ENCODE peak calls at places on chromosome 15, in six cellular contexts. T is PC-3, K is Peyer's patch, Z is suprapubic skin, D is hepatocyte, F is GM23338. A is an unnamed sample.
A peak's percentile ranks its signal among the peaks of the same experiment; 100 is the strongest.

GRCh38 chr15:69509131-69509530 is 56.5 kb downstream of the RPLP1 start:
- DNase-seq in F (no peak), T (peak; percentile 12), Z (peak; percentile 26), K (no peak), D (no peak), A (no peak)

GRCh38 chr15:92316586-92317295 is 76.9 kb upstream of the ST8SIA2 start:
- DNase-seq in T (no peak), K (no peak), Z (no peak), D (no peak), F (peak; percentile 35), A (no peak)

GRCh38 chr15:62462268-62462667 is 297.2 kb upstream of the C2CD4B start:
- DNase-seq in Z (no peak), F (no peak), T (no peak), K (no peak), D (no peak), A (no peak)

GRCh38 chr15:79133309-79133708 is 42.7 kb upstream of the RASGRF1 start:
- DNase-seq in D (no peak), T (no peak), Z (no peak), F (no peak), K (no peak), A (no peak)

GRCh38 chr15:48650931-48651330 is 5.4 kb upstream of the FBN1 start:
- DNase-seq in K (no peak), T (no peak), D (no peak), Z (no peak), F (no peak), A (no peak)

GRCh38 chr15:85314653-85315052 is 65.8 kb upstream of the AKAP13 start:
- DNase-seq in K (no peak), T (no peak), D (no peak), F (no peak), Z (no peak), A (no peak)

GRCh38 chr15:92693922-92694331 is 38.4 kb upstream of the FAM174B start:
- DNase-seq in D (peak; percentile 43), F (peak; percentile 91), K (no peak), Z (no peak), T (peak; percentile 49), A (no peak)

GRCh38 chr15:87764461-87765236 is 491.9 kb downstream of the NTRK3 start:
- DNase-seq in K (no peak), T (peak; percentile 41), F (peak; percentile 22), D (no peak), Z (no peak), A (no peak)

GRCh38 chr15:99146661-99147060 is 41.8 kb downstream of the SYNM start:
- DNase-seq in F (no peak), K (no peak), D (no peak), Z (peak; percentile 59), T (no peak), A (no peak)

GRCh38 chr15:64521726-64522164 is 61.4 kb downstream of the ZNF609 start:
- DNase-seq in F (peak; percentile 66), T (peak; percentile 72), D (peak; percentile 38), Z (no peak), K (no peak), A (no peak)

GRCh38 chr15:68706256-68706655 is 114.4 kb downstream of the ANP32A start:
- DNase-seq in Z (no peak), F (no peak), T (no peak), K (no peak), D (no peak), A (no peak)

GRCh38 chr15:92968926-92969664 is 69.0 kb downstream of the CHD2 start:
- DNase-seq in Z (no peak), K (no peak), T (no peak), F (no peak), D (no peak), A (no peak)

GRCh38 chr15:96448923-96449322 is 118.4 kb downstream of the NR2F2 start:
- DNase-seq in D (no peak), T (no peak), K (no peak), F (no peak), Z (no peak), A (no peak)

GRCh38 chr15:83030021-83030420 is 18.6 kb upstream of the C15orf40 start:
- DNase-seq in Z (no peak), T (no peak), F (peak; percentile 22), D (no peak), K (no peak), A (no peak)

GRCh38 chr15:88917764-88918163 is 4.6 kb upstream of the MFGE8 start:
- DNase-seq in T (peak; percentile 20), F (no peak), Z (no peak), D (no peak), K (no peak), A (no peak)

GRCh38 chr15:59191855-59192237 is 14.8 kb upstream of the LDHAL6B start:
- DNase-seq in D (peak; percentile 65), K (no peak), Z (no peak), F (no peak), T (peak; percentile 96), A (no peak)

GRCh38 chr15:96362759-96363678 is 32.5 kb downstream of the NR2F2 start:
- DNase-seq in Z (no peak), T (no peak), F (peak; percentile 83), K (no peak), D (no peak), A (no peak)

GRCh38 chr15:64640146-64640868 is 135.1 kb downstream of the RBPMS2 start:
- DNase-seq in Z (no peak), F (no peak), T (no peak), K (no peak), D (peak; percentile 23), A (no peak)

GRCh38 chr15:51765751-51766150 is 14.4 kb downstream of the TMOD2 start:
- DNase-seq in K (no peak), Z (no peak), T (no peak), D (no peak), F (no peak), A (no peak)

DNA sequence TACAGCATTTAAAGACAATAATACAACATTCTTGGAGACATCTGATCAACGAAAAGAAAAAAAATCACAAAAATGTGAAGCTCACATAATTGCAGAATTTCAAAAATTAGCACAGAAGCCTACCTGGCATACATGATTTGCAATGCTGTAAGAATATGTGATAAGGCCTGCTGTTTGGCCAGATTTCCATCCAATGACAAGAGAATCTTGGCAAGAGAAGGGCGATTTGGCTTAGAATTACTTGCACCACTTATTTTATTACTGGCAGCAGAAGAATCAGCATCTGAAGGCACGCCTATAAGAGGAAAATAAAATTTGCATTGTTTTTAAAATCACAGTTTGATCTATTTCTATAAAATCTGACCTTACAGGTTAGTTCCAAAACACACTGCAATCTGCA is 70.2 kb upstream of the OCA2 start:
- DNase-seq in K (no peak), Z (no peak), D (no peak), T (no peak), F (no peak), A (no peak)
- H3K4me3 ChIP-seq in K (no peak overlapping the region), Z (no peak overlapping the region), D (no peak overlapping the region), T (no peak overlapping the region), F (no peak overlapping the region), A (no peak overlapping the region)

GRCh38 chr15:101242999-101243336 is 8.9 kb downstream of the CHSY1 start:
- DNase-seq in F (no peak), T (no peak), K (no peak), Z (no peak), D (no peak), A (no peak)
- H3K4me1 ChIP-seq in F (peaks cover 58% of the 10 kb centered on the region), T (no peaks in the 10 kb centered on the region), K (peaks cover 11% of the 10 kb centered on the region), Z (peaks cover 80% of the 10 kb centered on the region), D (peaks cover 24% of the 10 kb centered on the region), A (peaks cover 20% of the 10 kb centered on the region)

DNA sequence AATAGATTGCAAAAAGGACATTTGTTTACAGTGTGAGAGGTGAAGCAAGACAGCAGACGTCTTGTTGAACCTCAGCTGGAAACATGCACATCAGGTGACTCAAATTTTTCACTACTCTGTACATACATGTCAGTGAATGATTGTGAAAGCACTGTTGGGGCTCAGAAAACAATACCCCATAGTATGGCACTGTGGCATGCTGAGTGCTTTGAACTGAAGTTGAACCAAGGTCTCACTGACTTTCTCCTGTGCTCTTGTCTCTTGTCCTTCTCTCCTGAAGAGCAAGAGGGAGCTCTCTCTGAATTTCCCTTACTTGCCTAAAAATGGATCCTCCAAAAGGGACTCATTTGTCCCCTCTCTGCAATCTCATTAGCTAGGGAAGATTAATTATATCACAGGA is 24.5 kb upstream of the NEDD4 start:
- DNase-seq in Z (no peak), D (no peak), K (no peak), T (no peak), F (peak; percentile 28), A (no peak)
- TF ChIP-seq CTCF in Z (no peak), D (no peak), K (no peak), T (no peak), F (peak; percentile 36), A (no peak)

DNA sequence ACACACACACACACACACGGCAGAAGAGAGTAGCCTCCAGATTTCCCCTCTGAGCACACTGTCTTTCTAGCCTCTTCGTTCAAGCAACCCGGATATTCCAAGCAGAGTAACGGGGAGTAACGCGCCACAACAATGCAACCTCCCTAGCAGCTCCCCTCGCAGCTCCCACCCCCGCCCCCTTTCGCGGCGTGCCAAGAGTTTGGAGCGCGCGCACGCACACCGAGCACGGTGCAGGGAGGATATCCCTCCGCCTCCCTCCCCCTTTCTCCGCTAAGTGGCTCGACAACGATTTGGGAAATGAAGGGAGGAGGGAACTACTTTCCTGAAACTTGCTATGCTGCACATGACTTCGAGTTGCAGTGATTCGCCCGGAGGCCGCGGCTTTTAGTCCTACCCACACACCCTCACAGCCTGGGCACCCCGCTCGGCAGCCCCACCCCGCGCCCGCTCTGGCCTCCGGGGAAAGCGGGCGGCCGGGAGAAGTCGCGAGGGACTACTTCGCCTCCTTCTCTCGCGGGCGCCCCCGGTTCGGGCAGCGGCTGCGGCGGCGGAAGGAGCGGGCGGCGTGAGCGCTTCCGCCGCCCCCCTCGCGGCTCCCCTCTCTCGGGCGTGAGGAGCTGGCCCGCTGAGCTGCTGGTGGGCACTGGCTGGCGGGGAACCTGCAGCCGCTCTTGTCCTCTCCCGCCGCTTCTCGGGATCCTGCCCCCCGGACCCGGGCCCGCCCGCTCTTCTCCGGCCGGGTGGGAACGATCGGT is 733 bp upstream of the SPRED1 start:
- DNase-seq in K (peak; percentile 68), Z (peak; percentile 92), T (peak; percentile 95), F (peak; percentile 99), D (peak; percentile 96), A (peak; percentile 93)
- H3K4me3 ChIP-seq in K (peak overlapping the region; percentile 86), Z (peak overlapping the region; percentile 95), T (peak overlapping the region; percentile 90), F (peak overlapping the region; percentile 56), D (peak overlapping the region; percentile 80), A (peak overlapping the region; percentile 91)

GRCh38 chr15:77506311-77507150 is 85.8 kb downstream of the HMG20A start:
- DNase-seq in F (peak; percentile 64), T (no peak), K (no peak), Z (no peak), D (no peak), A (peak; percentile 79)

GRCh38 chr15:77508541-77509505 is 88.1 kb downstream of the HMG20A start:
- DNase-seq in K (no peak), Z (no peak), T (no peak), D (no peak), F (peak; percentile 43), A (no peak)

GRCh38 chr15:77505556-77505955 is 84.9 kb downstream of the HMG20A start:
- DNase-seq in F (no peak), Z (no peak), K (no peak), T (no peak), D (no peak), A (no peak)

GRCh38 chr15:77507151-77507847 is 86.6 kb downstream of the HMG20A start:
- DNase-seq in D (no peak), K (no peak), T (peak; percentile 54), F (no peak), Z (no peak), A (peak; percentile 68)

DNA sequence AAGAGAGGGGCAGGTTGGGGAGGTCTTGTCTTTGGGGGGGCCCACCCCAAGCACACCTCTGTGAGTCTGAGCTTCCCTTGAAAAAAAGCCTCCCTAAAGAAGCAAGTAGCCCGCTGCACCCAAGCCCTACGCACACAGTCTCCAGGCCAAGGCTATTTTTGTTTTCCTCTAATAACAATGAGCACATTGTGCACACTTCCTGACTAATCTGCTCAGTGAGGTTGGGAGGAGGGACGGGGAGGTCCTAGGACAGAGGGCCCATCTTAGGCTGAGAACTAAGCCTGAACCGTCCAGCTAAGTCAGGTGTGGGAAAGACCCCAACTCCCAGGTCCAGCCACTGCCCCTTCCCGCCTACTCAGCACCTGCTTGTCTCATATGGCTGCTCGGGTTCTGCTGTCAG is 87.2 kb downstream of the HMG20A start:
- DNase-seq in D (no peak), F (no peak), T (peak; percentile 78), Z (no peak), K (no peak), A (no peak)
- H3K4me1 ChIP-seq in D (no peaks in the 10 kb centered on the region), F (peaks cover 62% of the 10 kb centered on the region), T (peaks cover 32% of the 10 kb centered on the region), Z (peaks cover 41% of the 10 kb centered on the region), K (peaks cover 16% of the 10 kb centered on the region), A (peaks cover 46% of the 10 kb centered on the region)